ENCODE peak calls at places on chromosomes 11 and 22, in eight cellular contexts. W is stimulated activated CD4-positive, alpha-beta T cell treated with anti-CD3 and anti-CD28 coated beads, Interleukin-12 subunit alpha, Interleukin-12 subunit beta, amount 100 ng/mL, for 4 hours; U is KBM-7; P is Panc1; X is Daoy; S is G401; Q is neural crest cell; O is NCI-H1694 treated with DMSO at 0.1 percent for 48 hours. L is an unnamed sample.

GRCh38 chr11:69435161-69435990 is 46.1 kb upstream of the LINC01488 start:
- DNase-seq in W (no peak), X (no peak), O (no peak), P (no peak), U (peak; percentile 19), Q (no peak), S (no peak), L (no peak)

GRCh38 chr11:66344550-66345315 is at the start of gene BRMS1:
- DNase-seq in S (peak; percentile 96), W (peak; percentile 94), O (peak; percentile 83), P (peak; percentile 91), U (peak; percentile 93), X (peak; percentile 97), Q (peak; percentile 92), L (peak; percentile 96)

GRCh38 chr11:76495017-76495416 is 50.2 kb downstream of the EMSY start:
- DNase-seq in P (no peak), O (no peak), X (no peak), Q (no peak), S (no peak), W (no peak), U (no peak), L (no peak)

GRCh38 chr11:84714316-84714780 is 912.8 kb downstream of the DLG2 start:
- DNase-seq in P (peak; percentile 2), U (peak; percentile 90), Q (peak; percentile 65), X (no peak), W (no peak), O (no peak), S (peak; percentile 35), L (peak; percentile 43)

GRCh38 chr11:8812438-8812837 is 98.6 kb upstream of the AKIP1 start:
- DNase-seq in W (no peak), U (no peak), Q (no peak), S (no peak), O (no peak), P (no peak), X (no peak), L (no peak)

GRCh38 chr11:18853086-18853720 is 61.6 kb upstream of the PTPN5 start:
- DNase-seq in O (peak; percentile 6), X (peak; percentile 23), U (peak; percentile 13), P (no peak), S (peak; percentile 2), W (no peak), Q (no peak), L (peak; percentile 30)

GRCh38 chr22:18979957-18980356 is 43.9 kb upstream of the PRODH start:
- DNase-seq in W (no peak), U (no peak), P (no peak), S (no peak), O (no peak), X (no peak), Q (no peak), L (no peak)

GRCh38 chr11:67351275-67352005 is 1.9 kb downstream of the POLD4 start:
- DNase-seq in P (no peak), X (peak; percentile 80), Q (peak; percentile 44), S (peak; percentile 86), O (no peak), U (peak; percentile 68), W (peak; percentile 63), L (peak; percentile 78)

GRCh38 chr11:65366340-65366773 is 11.8 kb downstream of the TIGD3 start:
- DNase-seq in S (peak; percentile 87), X (peak; percentile 73), Q (no peak), U (peak; percentile 79), O (peak; percentile 76), P (peak; percentile 60), W (no peak), L (peak; percentile 82)

GRCh38 chr11:112219476-112220232 is 6.6 kb upstream of the PTS start:
- DNase-seq in W (peak; percentile 8), U (peak; percentile 85), Q (peak; percentile 36), X (peak; percentile 64), O (peak; percentile 26), S (peak; percentile 90), P (peak; percentile 78), L (peak; percentile 68)

GRCh38 chr11:47148903-47149535 is 27.7 kb downstream of the ARFGAP2 start:
- DNase-seq in O (peak; percentile 20), X (no peak), Q (no peak), P (no peak), S (no peak), W (no peak), U (no peak), L (no peak)

GRCh38 chr11:124872741-124873140 is 7.5 kb downstream of the ROBO3 start:
- DNase-seq in S (no peak), X (no peak), O (no peak), Q (no peak), P (no peak), U (no peak), W (no peak), L (no peak)

GRCh38 chr11:61913699-61914395 is 3.5 kb downstream of the RAB3IL1 start:
- DNase-seq in Q (no peak), S (no peak), W (no peak), P (no peak), O (no peak), U (no peak), X (no peak), L (no peak)

GRCh38 chr22:29531419-29531818 is 22.1 kb downstream of the THOC5 start:
- DNase-seq in X (no peak), U (no peak), W (no peak), S (no peak), Q (no peak), O (no peak), P (no peak), L (no peak)

GRCh38 chr11:13941790-13942189 is 20.7 kb upstream of the SPON1 start:
- DNase-seq in P (no peak), X (no peak), W (no peak), S (no peak), U (no peak), O (no peak), Q (no peak), L (no peak)

GRCh38 chr11:31437742-31438435 is 68.2 kb downstream of the DNAJC24 start:
- DNase-seq in Q (no peak), U (no peak), X (peak; percentile 1), O (no peak), W (no peak), P (no peak), S (no peak), L (no peak)

GRCh38 chr22:17083255-17083654 is 1.5 kb upstream of the IL17RA start:
- DNase-seq in W (no peak), P (no peak), Q (no peak), O (no peak), X (no peak), U (no peak), S (no peak), L (no peak)

GRCh38 chr11:33310720-33311500 is 53.7 kb downstream of the HIPK3 start:
- DNase-seq in O (no peak), X (no peak), P (no peak), W (no peak), Q (no peak), S (no peak), U (no peak), L (no peak)

GRCh38 chr22:19663286-19663815 is 51.0 kb upstream of the SEPTIN5 start:
- DNase-seq in Q (no peak), P (no peak), O (peak; percentile 35), S (peak; percentile 82), W (no peak), X (peak; percentile 77), U (peak; percentile 15), L (peak; percentile 2)

GRCh38 chr11:2768471-2769408 is 68.9 kb upstream of the KCNQ1OT1 start:
- DNase-seq in U (no peak), O (no peak), P (no peak), S (no peak), W (no peak), Q (no peak), X (peak; percentile 88), L (no peak)

GRCh38 chr11:706957-707816 is 1.2 kb downstream of the EPS8L2 start:
- DNase-seq in W (no peak), S (no peak), X (no peak), O (no peak), Q (no peak), P (no peak), U (no peak), L (peak; percentile 32)

GRCh38 chr22:44243761-44244160 is 63.0 kb downstream of the PARVG start:
- DNase-seq in U (no peak), S (no peak), W (no peak), O (no peak), Q (no peak), P (no peak), X (no peak), L (no peak)

GRCh38 chr11:65920035-65920802 is 993 bp downstream of the DRAP1 start:
- DNase-seq in U (no peak), X (no peak), Q (no peak), W (no peak), P (no peak), O (no peak), S (no peak), L (peak; percentile 47)

GRCh38 chr22:20606041-20606783 is 98.8 kb downstream of the MED15 start:
- DNase-seq in O (peak; percentile 46), P (peak; percentile 30), W (peak; percentile 60), Q (peak; percentile 47), X (peak; percentile 73), U (peak; percentile 64), S (peak; percentile 26), L (peak; percentile 85)

GRCh38 chr22:42688241-42688913 is 32.3 kb downstream of the A4GALT start:
- DNase-seq in P (no peak), O (peak; percentile 66), Q (peak; percentile 36), U (peak; percentile 37), X (peak; percentile 86), S (no peak), W (no peak), L (no peak)

GRCh38 chr11:111229604-111230003 is 15.9 kb upstream of the POU2AF2 start:
- DNase-seq in P (no peak), O (no peak), W (no peak), X (no peak), Q (no peak), U (peak; percentile 21), S (no peak), L (no peak)

L was measured in GM10248.